ENCODE peak calls at places on chromosomes 16 and 17, in seven cellular contexts. One of them, this sample, is unnamed.

GRCh38 chr17:29577778-29578211 is 9.3 kb downstream of the TP53I13 start:
- DNase-seq in lung: no peak
- DNase-seq in cardiac muscle cell: peak; percentile 71
- DNase-seq in fibroblast of the aortic adventitia: peak; percentile 65
- DNase-seq in mammary epithelial cell: no peak
- DNase-seq in psoas muscle: peak; percentile 49
- DNase-seq in fibroblast of mammary gland: no peak
- DNase-seq in this sample: no peak

GRCh38 chr17:33444731-33445130 is 151.6 kb upstream of the ASIC2 start:
- DNase-seq in lung: no peak
- DNase-seq in cardiac muscle cell: no peak
- DNase-seq in fibroblast of the aortic adventitia: no peak
- DNase-seq in mammary epithelial cell: no peak
- DNase-seq in psoas muscle: no peak
- DNase-seq in fibroblast of mammary gland: no peak
- DNase-seq in this sample: no peak

GRCh38 chr17:48002208-48002919 is 31.5 kb downstream of the CDK5RAP3 start:
- DNase-seq in lung: no peak
- DNase-seq in cardiac muscle cell: peak; percentile 84
- DNase-seq in fibroblast of the aortic adventitia: peak; percentile 70
- DNase-seq in mammary epithelial cell: peak; percentile 80
- DNase-seq in psoas muscle: no peak
- DNase-seq in fibroblast of mammary gland: peak; percentile 74
- DNase-seq in this sample: peak; percentile 83

GRCh38 chr17:20896153-20896649 is 146.6 kb downstream of the USP22 start:
- DNase-seq in lung: peak; percentile 51
- DNase-seq in cardiac muscle cell: peak; percentile 40
- DNase-seq in fibroblast of the aortic adventitia: peak; percentile 23
- DNase-seq in mammary epithelial cell: peak; percentile 66
- DNase-seq in psoas muscle: peak; percentile 67
- DNase-seq in fibroblast of mammary gland: peak; percentile 8
- DNase-seq in this sample: peak; percentile 4

GRCh38 chr17:67027031-67027628 is 17.2 kb upstream of the CACNG1 start:
- DNase-seq in lung: no peak
- DNase-seq in cardiac muscle cell: no peak
- DNase-seq in fibroblast of the aortic adventitia: peak; percentile 2
- DNase-seq in mammary epithelial cell: no peak
- DNase-seq in psoas muscle: peak; percentile 68
- DNase-seq in fibroblast of mammary gland: peak; percentile 4
- DNase-seq in this sample: no peak

GRCh38 chr16:30409125-30410060 is 2.0 kb downstream of the ZNF771 start:
- DNase-seq in lung: peak; percentile 92
- DNase-seq in cardiac muscle cell: peak; percentile 91
- DNase-seq in fibroblast of the aortic adventitia: peak; percentile 87
- DNase-seq in mammary epithelial cell: peak; percentile 75
- DNase-seq in psoas muscle: peak; percentile 96
- DNase-seq in fibroblast of mammary gland: peak; percentile 81
- DNase-seq in this sample: peak; percentile 84

GRCh38 chr17:15293558-15293957 is 28.4 kb upstream of the PMP22 start:
- DNase-seq in lung: no peak
- DNase-seq in cardiac muscle cell: no peak
- DNase-seq in fibroblast of the aortic adventitia: no peak
- DNase-seq in mammary epithelial cell: no peak
- DNase-seq in psoas muscle: no peak
- DNase-seq in fibroblast of mammary gland: no peak
- DNase-seq in this sample: no peak

GRCh38 chr17:42682400-42683384 is at the start of gene CNTNAP1:
- DNase-seq in lung: no peak
- DNase-seq in cardiac muscle cell: peak; percentile 84
- DNase-seq in fibroblast of the aortic adventitia: peak; percentile 82
- DNase-seq in mammary epithelial cell: peak; percentile 67
- DNase-seq in psoas muscle: peak; percentile 75
- DNase-seq in fibroblast of mammary gland: peak; percentile 68
- DNase-seq in this sample: peak; percentile 80

GRCh38 chr16:72876221-72876620 is 171.7 kb downstream of the ZFHX3 start:
- DNase-seq in lung: no peak
- DNase-seq in cardiac muscle cell: peak; percentile 94
- DNase-seq in fibroblast of the aortic adventitia: peak; percentile 72
- DNase-seq in mammary epithelial cell: no peak
- DNase-seq in psoas muscle: peak; percentile 82
- DNase-seq in fibroblast of mammary gland: peak; percentile 85
- DNase-seq in this sample: peak; percentile 93

GRCh38 chr16:66801320-66802105 is at the start of gene TERB1:
- DNase-seq in lung: no peak
- DNase-seq in cardiac muscle cell: no peak
- DNase-seq in fibroblast of the aortic adventitia: no peak
- DNase-seq in mammary epithelial cell: no peak
- DNase-seq in psoas muscle: no peak
- DNase-seq in fibroblast of mammary gland: no peak
- DNase-seq in this sample: no peak

GRCh38 chr17:6070280-6070894 is at the start of gene WSCD1:
- DNase-seq in lung: no peak
- DNase-seq in cardiac muscle cell: no peak
- DNase-seq in fibroblast of the aortic adventitia: no peak
- DNase-seq in mammary epithelial cell: no peak
- DNase-seq in psoas muscle: peak; percentile 62
- DNase-seq in fibroblast of mammary gland: no peak
- DNase-seq in this sample: no peak

GRCh38 chr17:27559996-27560481 is 70.9 kb upstream of the LGALS9 start:
- DNase-seq in lung: peak; percentile 54
- DNase-seq in cardiac muscle cell: peak; percentile 97
- DNase-seq in fibroblast of the aortic adventitia: peak; percentile 97
- DNase-seq in mammary epithelial cell: peak; percentile 39
- DNase-seq in psoas muscle: peak; percentile 79
- DNase-seq in fibroblast of mammary gland: peak; percentile 90
- DNase-seq in this sample: peak; percentile 93

GRCh38 chr17:31533546-31534155 is 142.2 kb downstream of the RAB11FIP4 start:
- DNase-seq in lung: no peak
- DNase-seq in cardiac muscle cell: peak; percentile 79
- DNase-seq in fibroblast of the aortic adventitia: peak; percentile 78
- DNase-seq in mammary epithelial cell: peak; percentile 69
- DNase-seq in psoas muscle: no peak
- DNase-seq in fibroblast of mammary gland: peak; percentile 81
- DNase-seq in this sample: peak; percentile 51

GRCh38 chr17:4220655-4221054 is 43.1 kb downstream of the ANKFY1 start:
- DNase-seq in lung: no peak
- DNase-seq in cardiac muscle cell: peak; percentile 34
- DNase-seq in fibroblast of the aortic adventitia: peak; percentile 79
- DNase-seq in mammary epithelial cell: no peak
- DNase-seq in psoas muscle: no peak
- DNase-seq in fibroblast of mammary gland: peak; percentile 80
- DNase-seq in this sample: peak; percentile 37

GRCh38 chr16:65069090-65069489 is 52.8 kb downstream of the CDH11 start:
- DNase-seq in lung: no peak
- DNase-seq in cardiac muscle cell: peak; percentile 75
- DNase-seq in fibroblast of the aortic adventitia: peak; percentile 88
- DNase-seq in mammary epithelial cell: no peak
- DNase-seq in psoas muscle: no peak
- DNase-seq in fibroblast of mammary gland: peak; percentile 97
- DNase-seq in this sample: peak; percentile 89

GRCh38 chr17:27471321-27472269 is 15.3 kb downstream of the KSR1 start:
- DNase-seq in lung: no peak
- DNase-seq in cardiac muscle cell: no peak
- DNase-seq in fibroblast of the aortic adventitia: no peak
- DNase-seq in mammary epithelial cell: peak; percentile 96
- DNase-seq in psoas muscle: no peak
- DNase-seq in fibroblast of mammary gland: peak; percentile 21
- DNase-seq in this sample: peak; percentile 31

GRCh38 chr17:3043737-3044365 is 19.6 kb downstream of the OR1D5 start:
- DNase-seq in lung: no peak
- DNase-seq in cardiac muscle cell: no peak
- DNase-seq in fibroblast of the aortic adventitia: no peak
- DNase-seq in mammary epithelial cell: no peak
- DNase-seq in psoas muscle: no peak
- DNase-seq in fibroblast of mammary gland: peak; percentile 14
- DNase-seq in this sample: no peak

GRCh38 chr16:56468800-56469199 is 17.4 kb downstream of the OGFOD1 start:
- DNase-seq in lung: no peak
- DNase-seq in cardiac muscle cell: no peak
- DNase-seq in fibroblast of the aortic adventitia: no peak
- DNase-seq in mammary epithelial cell: no peak
- DNase-seq in psoas muscle: no peak
- DNase-seq in fibroblast of mammary gland: no peak
- DNase-seq in this sample: no peak

GRCh38 chr17:76529643-76530488 is 7.6 kb downstream of the CYGB start:
- DNase-seq in lung: peak; percentile 72
- DNase-seq in cardiac muscle cell: peak; percentile 96
- DNase-seq in fibroblast of the aortic adventitia: peak; percentile 93
- DNase-seq in mammary epithelial cell: peak; percentile 38
- DNase-seq in psoas muscle: peak; percentile 94
- DNase-seq in fibroblast of mammary gland: peak; percentile 96
- DNase-seq in this sample: peak; percentile 57

GRCh38 chr17:46195217-46195855 is 2.1 kb upstream of the KANSL1 start:
- DNase-seq in lung: no peak
- DNase-seq in cardiac muscle cell: no peak
- DNase-seq in fibroblast of the aortic adventitia: no peak
- DNase-seq in mammary epithelial cell: no peak
- DNase-seq in psoas muscle: no peak
- DNase-seq in fibroblast of mammary gland: no peak
- DNase-seq in this sample: no peak

GRCh38 chr17:46194393-46195216 is 1.4 kb upstream of the KANSL1 start:
- DNase-seq in lung: no peak
- DNase-seq in cardiac muscle cell: peak; percentile 72
- DNase-seq in fibroblast of the aortic adventitia: peak; percentile 61
- DNase-seq in mammary epithelial cell: no peak
- DNase-seq in psoas muscle: no peak
- DNase-seq in fibroblast of mammary gland: peak; percentile 55
- DNase-seq in this sample: peak; percentile 50

GRCh38 chr17:46192484-46193245 is 564 bp downstream of the KANSL1 start:
- DNase-seq in lung: peak; percentile 74
- DNase-seq in cardiac muscle cell: peak; percentile 83
- DNase-seq in fibroblast of the aortic adventitia: peak; percentile 68
- DNase-seq in mammary epithelial cell: peak; percentile 50
- DNase-seq in psoas muscle: peak; percentile 89
- DNase-seq in fibroblast of mammary gland: peak; percentile 52
- DNase-seq in this sample: peak; percentile 57

GRCh38 chr17:46193246-46193625 is at the start of gene KANSL1:
- DNase-seq in lung: peak; percentile 92
- DNase-seq in cardiac muscle cell: peak; percentile 97
- DNase-seq in fibroblast of the aortic adventitia: peak; percentile 86
- DNase-seq in mammary epithelial cell: peak; percentile 78
- DNase-seq in psoas muscle: peak; percentile 97
- DNase-seq in fibroblast of mammary gland: peak; percentile 81
- DNase-seq in this sample: peak; percentile 88

GRCh38 chr17:46193626-46194392 is 580 bp upstream of the KANSL1 start:
- DNase-seq in lung: peak; percentile 99
- DNase-seq in cardiac muscle cell: peak; percentile 99
- DNase-seq in fibroblast of the aortic adventitia: peak; percentile 92
- DNase-seq in mammary epithelial cell: peak; percentile 91
- DNase-seq in psoas muscle: peak; percentile 100
- DNase-seq in fibroblast of mammary gland: peak; percentile 91
- DNase-seq in this sample: peak; percentile 94
- TF ChIP-seq CTCF in lung: no peak
- TF ChIP-seq CTCF in cardiac muscle cell: peak; percentile 21
- TF ChIP-seq CTCF in fibroblast of the aortic adventitia: no peak
- TF ChIP-seq CTCF in mammary epithelial cell: no peak
- TF ChIP-seq CTCF in psoas muscle: no peak
- TF ChIP-seq CTCF in fibroblast of mammary gland: no peak
- TF ChIP-seq CTCF in this sample: no peak

GRCh38 chr17:82657926-82658325 is 9.7 kb upstream of the WDR45B start:
- DNase-seq in lung: no peak
- DNase-seq in cardiac muscle cell: no peak
- DNase-seq in fibroblast of the aortic adventitia: no peak
- DNase-seq in mammary epithelial cell: no peak
- DNase-seq in psoas muscle: peak; percentile 33
- DNase-seq in fibroblast of mammary gland: no peak
- DNase-seq in this sample: no peak

GRCh38 chr17:82661717-82662683 is 13.8 kb upstream of the WDR45B start:
- DNase-seq in lung: no peak
- DNase-seq in cardiac muscle cell: no peak
- DNase-seq in fibroblast of the aortic adventitia: no peak
- DNase-seq in mammary epithelial cell: no peak
- DNase-seq in psoas muscle: no peak
- DNase-seq in fibroblast of mammary gland: no peak
- DNase-seq in this sample: no peak

GRCh38 chr17:82658796-82659452 is 10.7 kb upstream of the WDR45B start:
- DNase-seq in lung: no peak
- DNase-seq in cardiac muscle cell: no peak
- DNase-seq in fibroblast of the aortic adventitia: no peak
- DNase-seq in mammary epithelial cell: no peak
- DNase-seq in psoas muscle: peak; percentile 38
- DNase-seq in fibroblast of mammary gland: no peak
- DNase-seq in this sample: no peak

GRCh38 chr17:82658331-82658730 is 10.1 kb upstream of the WDR45B start:
- DNase-seq in lung: no peak
- DNase-seq in cardiac muscle cell: no peak
- DNase-seq in fibroblast of the aortic adventitia: no peak
- DNase-seq in mammary epithelial cell: no peak
- DNase-seq in psoas muscle: peak; percentile 42
- DNase-seq in fibroblast of mammary gland: no peak
- DNase-seq in this sample: no peak

DNA sequence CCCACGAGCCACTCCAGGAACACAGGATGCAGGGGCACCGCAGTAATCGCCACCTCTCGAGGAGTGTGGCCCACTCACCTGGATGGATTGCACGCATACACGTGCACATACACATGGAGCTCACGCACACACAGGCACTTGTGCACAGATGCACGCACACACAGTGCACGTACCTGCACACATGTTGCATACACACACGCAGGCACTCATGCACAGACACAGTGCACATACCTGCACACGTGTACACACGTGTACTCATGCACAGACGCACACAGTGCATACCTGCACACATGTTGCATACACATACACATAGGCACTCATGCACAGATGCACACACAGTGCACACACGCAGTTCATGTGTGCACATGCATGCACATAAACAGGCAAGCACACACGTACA is 11.6 kb upstream of the WDR45B start:
- DNase-seq in lung: no peak
- DNase-seq in cardiac muscle cell: no peak
- DNase-seq in fibroblast of the aortic adventitia: no peak
- DNase-seq in mammary epithelial cell: no peak
- DNase-seq in psoas muscle: no peak
- DNase-seq in fibroblast of mammary gland: no peak
- DNase-seq in this sample: no peak
- H3K4me3 ChIP-seq in lung: no peak overlapping the region
- H3K4me3 ChIP-seq in cardiac muscle cell: no peak overlapping the region
- H3K4me3 ChIP-seq in fibroblast of the aortic adventitia: no peak overlapping the region
- H3K4me3 ChIP-seq in mammary epithelial cell: no peak overlapping the region
- H3K4me3 ChIP-seq in psoas muscle: no peak overlapping the region
- H3K4me3 ChIP-seq in fibroblast of mammary gland: no peak overlapping the region
- H3K4me3 ChIP-seq in this sample: no peak overlapping the region

GRCh38 chr16:89972244-89973234 is 24.0 kb downstream of the DEF8 start:
- DNase-seq in lung: peak; percentile 91
- DNase-seq in cardiac muscle cell: peak; percentile 95
- DNase-seq in fibroblast of the aortic adventitia: peak; percentile 87
- DNase-seq in mammary epithelial cell: peak; percentile 87
- DNase-seq in psoas muscle: peak; percentile 97
- DNase-seq in fibroblast of mammary gland: peak; percentile 87
- DNase-seq in this sample: peak; percentile 92
- TF ChIP-seq CTCF in lung: no peak
- TF ChIP-seq CTCF in cardiac muscle cell: no peak
- TF ChIP-seq CTCF in fibroblast of the aortic adventitia: no peak
- TF ChIP-seq CTCF in mammary epithelial cell: no peak
- TF ChIP-seq CTCF in psoas muscle: peak; percentile 12
- TF ChIP-seq CTCF in fibroblast of mammary gland: no peak
- TF ChIP-seq CTCF in this sample: no peak

DNA sequence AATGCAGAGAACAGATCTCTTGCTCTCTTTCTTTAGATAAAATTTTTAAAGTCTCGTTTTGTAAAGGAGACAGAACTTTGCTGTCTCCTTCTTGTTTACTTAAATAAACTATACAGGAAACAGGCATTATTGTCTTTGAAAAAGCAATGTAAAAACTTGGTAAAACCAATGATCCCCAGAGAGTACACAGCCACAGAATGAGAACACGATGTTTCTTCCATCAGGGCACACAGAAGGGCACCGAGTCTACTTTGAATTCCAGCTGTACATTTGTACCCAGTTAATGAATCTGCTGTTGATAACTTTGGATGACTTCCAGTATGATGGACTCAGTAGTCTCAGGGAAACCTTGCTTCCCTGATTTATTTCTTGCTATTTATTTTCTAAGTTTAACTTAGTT is 8.1 kb upstream of the TMEM100 start:
- DNase-seq in lung: no peak
- DNase-seq in cardiac muscle cell: peak; percentile 21
- DNase-seq in fibroblast of the aortic adventitia: no peak
- DNase-seq in mammary epithelial cell: no peak
- DNase-seq in psoas muscle: no peak
- DNase-seq in fibroblast of mammary gland: peak; percentile 58
- DNase-seq in this sample: no peak
- H3K4me3 ChIP-seq in lung: no peak overlapping the region
- H3K4me3 ChIP-seq in cardiac muscle cell: no peak overlapping the region
- H3K4me3 ChIP-seq in fibroblast of the aortic adventitia: no peak overlapping the region
- H3K4me3 ChIP-seq in mammary epithelial cell: no peak overlapping the region
- H3K4me3 ChIP-seq in psoas muscle: peak overlapping the region; percentile 54
- H3K4me3 ChIP-seq in fibroblast of mammary gland: no peak overlapping the region
- H3K4me3 ChIP-seq in this sample: no peak overlapping the region